ENCODE peak calls at places on chromosome 13, in nine cellular contexts. One of them, this sample, is unnamed.

GRCh38 chr13:76609643-76610042 is 276.6 kb downstream of the KCTD12 start:
- DNase-seq in bronchial epithelial cell: peak
- DNase-seq in prostate gland: no peak
- DNase-seq in lower leg skin: no peak
- DNase-seq in fibroblast of the aortic adventitia: no peak
- DNase-seq in choroid plexus epithelial cell: no peak
- DNase-seq in left lung: no peak
- DNase-seq in CD8-positive, alpha-beta T cell: no peak
- DNase-seq in upper lobe of right lung: no peak
- DNase-seq in this sample: no peak

GRCh38 chr13:106306748-106307277 is 228.6 kb downstream of the EFNB2 start:
- DNase-seq in bronchial epithelial cell: no peak
- DNase-seq in prostate gland: no peak
- DNase-seq in lower leg skin: no peak
- DNase-seq in fibroblast of the aortic adventitia: no peak
- DNase-seq in choroid plexus epithelial cell: no peak
- DNase-seq in left lung: no peak
- DNase-seq in CD8-positive, alpha-beta T cell: no peak
- DNase-seq in upper lobe of right lung: no peak
- DNase-seq in this sample: no peak

GRCh38 chr13:43374621-43375020 is 351.2 kb downstream of the DNAJC15 start:
- DNase-seq in bronchial epithelial cell: no peak
- DNase-seq in prostate gland: no peak
- DNase-seq in lower leg skin: no peak
- DNase-seq in fibroblast of the aortic adventitia: peak
- DNase-seq in choroid plexus epithelial cell: peak
- DNase-seq in left lung: no peak
- DNase-seq in CD8-positive, alpha-beta T cell: no peak
- DNase-seq in upper lobe of right lung: no peak
- DNase-seq in this sample: peak

GRCh38 chr13:41919741-41920487 is 41.0 kb downstream of the VWA8 start:
- DNase-seq in bronchial epithelial cell: no peak
- DNase-seq in prostate gland: no peak
- DNase-seq in lower leg skin: no peak
- DNase-seq in fibroblast of the aortic adventitia: no peak
- DNase-seq in choroid plexus epithelial cell: no peak
- DNase-seq in left lung: no peak
- DNase-seq in CD8-positive, alpha-beta T cell: no peak
- DNase-seq in upper lobe of right lung: no peak
- DNase-seq in this sample: no peak

GRCh38 chr13:24176351-24177101 is 16.0 kb downstream of the SPATA13 start:
- DNase-seq in bronchial epithelial cell: no peak
- DNase-seq in prostate gland: no peak
- DNase-seq in lower leg skin: no peak
- DNase-seq in fibroblast of the aortic adventitia: peak
- DNase-seq in choroid plexus epithelial cell: no peak
- DNase-seq in left lung: no peak
- DNase-seq in CD8-positive, alpha-beta T cell: no peak
- DNase-seq in upper lobe of right lung: no peak
- DNase-seq in this sample: no peak

GRCh38 chr13:80215368-80215767 is 125.6 kb downstream of the SPRY2 start:
- DNase-seq in bronchial epithelial cell: peak
- DNase-seq in prostate gland: no peak
- DNase-seq in lower leg skin: no peak
- DNase-seq in fibroblast of the aortic adventitia: peak
- DNase-seq in choroid plexus epithelial cell: peak
- DNase-seq in left lung: no peak
- DNase-seq in CD8-positive, alpha-beta T cell: no peak
- DNase-seq in upper lobe of right lung: no peak
- DNase-seq in this sample: peak

GRCh38 chr13:73140804-73141203 is 82.0 kb downstream of the KLF5 start:
- DNase-seq in bronchial epithelial cell: no peak
- DNase-seq in prostate gland: no peak
- DNase-seq in lower leg skin: no peak
- DNase-seq in fibroblast of the aortic adventitia: no peak
- DNase-seq in choroid plexus epithelial cell: no peak
- DNase-seq in left lung: no peak
- DNase-seq in CD8-positive, alpha-beta T cell: no peak
- DNase-seq in upper lobe of right lung: no peak
- DNase-seq in this sample: no peak

GRCh38 chr13:50126378-50127016 is 111.3 kb downstream of the KCNRG start:
- DNase-seq in bronchial epithelial cell: peak
- DNase-seq in prostate gland: no peak
- DNase-seq in lower leg skin: no peak
- DNase-seq in fibroblast of the aortic adventitia: peak
- DNase-seq in choroid plexus epithelial cell: peak
- DNase-seq in left lung: no peak
- DNase-seq in CD8-positive, alpha-beta T cell: no peak
- DNase-seq in upper lobe of right lung: no peak
- DNase-seq in this sample: peak

GRCh38 chr13:22662771-22663170 is 518.0 kb upstream of the SGCG start:
- DNase-seq in bronchial epithelial cell: no peak
- DNase-seq in prostate gland: no peak
- DNase-seq in lower leg skin: no peak
- DNase-seq in fibroblast of the aortic adventitia: no peak
- DNase-seq in choroid plexus epithelial cell: no peak
- DNase-seq in left lung: no peak
- DNase-seq in CD8-positive, alpha-beta T cell: no peak
- DNase-seq in upper lobe of right lung: no peak
- DNase-seq in this sample: no peak

GRCh38 chr13:98353750-98354149 is 176.7 kb upstream of the RNF113B start:
- DNase-seq in bronchial epithelial cell: peak
- DNase-seq in prostate gland: no peak
- DNase-seq in lower leg skin: no peak
- DNase-seq in fibroblast of the aortic adventitia: no peak
- DNase-seq in choroid plexus epithelial cell: no peak
- DNase-seq in left lung: no peak
- DNase-seq in CD8-positive, alpha-beta T cell: no peak
- DNase-seq in upper lobe of right lung: no peak
- DNase-seq in this sample: peak

GRCh38 chr13:59103004-59103768 is 1060.5 kb downstream of the DIAPH3 start:
- DNase-seq in bronchial epithelial cell: no peak
- DNase-seq in prostate gland: no peak
- DNase-seq in lower leg skin: no peak
- DNase-seq in fibroblast of the aortic adventitia: peak
- DNase-seq in choroid plexus epithelial cell: peak
- DNase-seq in left lung: no peak
- DNase-seq in CD8-positive, alpha-beta T cell: no peak
- DNase-seq in upper lobe of right lung: no peak
- DNase-seq in this sample: peak

GRCh38 chr13:106468207-106468606 is 67.3 kb downstream of the EFNB2 start:
- DNase-seq in bronchial epithelial cell: no peak
- DNase-seq in prostate gland: no peak
- DNase-seq in lower leg skin: no peak
- DNase-seq in fibroblast of the aortic adventitia: no peak
- DNase-seq in choroid plexus epithelial cell: no peak
- DNase-seq in left lung: no peak
- DNase-seq in CD8-positive, alpha-beta T cell: no peak
- DNase-seq in upper lobe of right lung: no peak
- DNase-seq in this sample: no peak

GRCh38 chr13:29567411-29567810 is 28.1 kb downstream of the SLC7A1 start:
- DNase-seq in bronchial epithelial cell: peak
- DNase-seq in prostate gland: peak
- DNase-seq in lower leg skin: no peak
- DNase-seq in fibroblast of the aortic adventitia: no peak
- DNase-seq in choroid plexus epithelial cell: no peak
- DNase-seq in left lung: no peak
- DNase-seq in CD8-positive, alpha-beta T cell: no peak
- DNase-seq in upper lobe of right lung: no peak
- DNase-seq in this sample: no peak

GRCh38 chr13:44165895-44166496 is 207.6 kb upstream of the SERP2 start:
- DNase-seq in bronchial epithelial cell: peak
- DNase-seq in prostate gland: no peak
- DNase-seq in lower leg skin: no peak
- DNase-seq in fibroblast of the aortic adventitia: no peak
- DNase-seq in choroid plexus epithelial cell: no peak
- DNase-seq in left lung: no peak
- DNase-seq in CD8-positive, alpha-beta T cell: no peak
- DNase-seq in upper lobe of right lung: no peak
- DNase-seq in this sample: no peak

GRCh38 chr13:77386046-77386445 is 59.2 kb upstream of the MYCBP2 start:
- DNase-seq in bronchial epithelial cell: peak
- DNase-seq in prostate gland: no peak
- DNase-seq in lower leg skin: no peak
- DNase-seq in fibroblast of the aortic adventitia: peak
- DNase-seq in choroid plexus epithelial cell: no peak
- DNase-seq in left lung: no peak
- DNase-seq in CD8-positive, alpha-beta T cell: no peak
- DNase-seq in upper lobe of right lung: no peak
- DNase-seq in this sample: no peak

GRCh38 chr13:38530492-38530891 is 156.4 kb upstream of the FREM2 start:
- DNase-seq in bronchial epithelial cell: peak
- DNase-seq in prostate gland: no peak
- DNase-seq in lower leg skin: no peak
- DNase-seq in fibroblast of the aortic adventitia: peak
- DNase-seq in choroid plexus epithelial cell: peak
- DNase-seq in left lung: no peak
- DNase-seq in CD8-positive, alpha-beta T cell: no peak
- DNase-seq in upper lobe of right lung: no peak
- DNase-seq in this sample: peak

DNA sequence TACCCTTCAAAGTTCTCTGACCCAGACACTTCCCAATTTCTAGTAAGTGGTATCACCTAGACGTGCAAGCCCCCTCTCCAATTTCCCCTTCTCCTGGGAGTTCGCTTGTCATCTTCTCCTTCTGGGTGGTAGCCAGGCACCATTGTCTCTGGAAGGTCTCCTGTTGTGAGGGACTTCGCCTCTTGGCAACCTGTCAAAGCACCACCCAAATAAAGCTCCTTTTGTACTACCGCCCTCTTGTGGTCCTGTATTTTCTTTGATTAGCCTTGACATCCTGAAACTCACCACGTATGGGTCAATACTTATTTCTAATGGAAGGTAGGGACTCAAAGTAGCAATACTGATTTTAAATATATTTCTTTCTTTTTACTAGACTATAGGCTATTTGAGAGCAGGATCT is 8.2 kb downstream of the GPC5 start:
- DNase-seq in bronchial epithelial cell: peak
- DNase-seq in prostate gland: no peak
- DNase-seq in lower leg skin: no peak
- DNase-seq in fibroblast of the aortic adventitia: peak
- DNase-seq in choroid plexus epithelial cell: peak
- DNase-seq in left lung: no peak
- DNase-seq in CD8-positive, alpha-beta T cell: no peak
- DNase-seq in upper lobe of right lung: no peak
- DNase-seq in this sample: peak
- TF ChIP-seq CTCF in bronchial epithelial cell: peak
- TF ChIP-seq CTCF in prostate gland: peak
- TF ChIP-seq CTCF in lower leg skin: no peak
- TF ChIP-seq CTCF in fibroblast of the aortic adventitia: peak
- TF ChIP-seq CTCF in choroid plexus epithelial cell: peak
- TF ChIP-seq CTCF in left lung: no peak
- TF ChIP-seq CTCF in CD8-positive, alpha-beta T cell: no peak
- TF ChIP-seq CTCF in upper lobe of right lung: peak
- TF ChIP-seq CTCF in this sample: peak

DNA sequence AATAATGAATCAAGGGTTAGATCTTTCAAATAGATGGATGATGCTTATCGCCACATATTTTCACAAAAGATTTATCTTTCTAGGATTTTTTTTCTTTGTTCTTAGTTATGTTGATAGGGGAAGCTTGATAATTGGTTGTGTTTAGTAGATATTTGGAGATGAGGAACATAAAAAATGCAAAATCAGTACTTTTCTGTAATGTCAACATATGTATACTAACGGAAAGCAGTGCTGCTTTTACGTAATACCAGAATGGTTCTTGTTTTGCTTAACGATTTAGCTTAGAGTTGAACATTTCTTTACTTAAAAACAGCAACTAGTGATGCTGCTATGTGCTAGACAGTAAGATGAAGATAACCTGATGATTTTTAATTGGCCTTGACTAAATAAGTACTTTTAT is 3.0 kb downstream of the ZMYM2 start:
- DNase-seq in bronchial epithelial cell: no peak
- DNase-seq in prostate gland: no peak
- DNase-seq in lower leg skin: no peak
- DNase-seq in fibroblast of the aortic adventitia: no peak
- DNase-seq in choroid plexus epithelial cell: no peak
- DNase-seq in left lung: no peak
- DNase-seq in CD8-positive, alpha-beta T cell: no peak
- DNase-seq in upper lobe of right lung: no peak
- DNase-seq in this sample: peak
- H3K4me3 ChIP-seq in bronchial epithelial cell: no peak
- H3K4me3 ChIP-seq in prostate gland: no peak
- H3K4me3 ChIP-seq in lower leg skin: no peak
- H3K4me3 ChIP-seq in fibroblast of the aortic adventitia: no peak
- H3K4me3 ChIP-seq in choroid plexus epithelial cell: no peak
- H3K4me3 ChIP-seq in left lung: peak
- H3K4me3 ChIP-seq in CD8-positive, alpha-beta T cell: no peak
- H3K4me3 ChIP-seq in upper lobe of right lung: no peak
- H3K4me3 ChIP-seq in this sample: peak

DNA sequence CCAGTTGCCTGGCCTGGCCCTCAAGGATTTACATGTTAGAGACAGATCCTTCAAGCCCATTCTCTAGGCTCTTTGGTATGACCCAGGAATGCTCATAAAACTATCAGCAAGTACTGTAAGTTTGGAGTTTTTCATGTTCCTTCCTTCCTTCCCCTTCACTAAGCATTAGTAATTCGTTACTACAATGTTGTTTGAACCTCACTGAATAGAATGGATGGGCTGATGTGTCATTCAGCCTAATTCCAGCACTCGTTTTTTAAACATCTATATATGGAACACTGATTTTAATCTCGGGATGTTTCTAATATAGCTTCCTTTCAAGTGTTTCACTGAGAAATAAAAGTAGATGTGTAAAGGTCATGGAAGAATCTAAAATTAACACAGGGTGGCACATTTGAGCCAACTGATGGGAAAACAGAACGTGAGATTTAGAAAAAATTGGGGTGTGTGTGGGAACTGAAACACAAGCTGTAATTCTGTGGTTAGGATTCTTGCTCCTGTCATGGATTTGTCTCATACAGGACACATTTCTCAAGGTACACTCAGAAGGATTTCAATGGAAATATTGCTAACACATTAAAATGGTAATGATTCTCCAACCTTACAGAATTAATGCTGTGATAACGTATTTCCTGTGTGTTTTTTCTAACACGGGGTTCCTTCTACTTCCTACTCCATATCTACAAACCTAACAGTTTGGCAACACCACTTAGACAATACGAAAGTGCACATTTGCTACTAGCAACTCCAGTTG is 93.4 kb downstream of the FLT1 start:
- DNase-seq in bronchial epithelial cell: no peak
- DNase-seq in prostate gland: no peak
- DNase-seq in lower leg skin: no peak
- DNase-seq in fibroblast of the aortic adventitia: peak
- DNase-seq in choroid plexus epithelial cell: peak
- DNase-seq in left lung: no peak
- DNase-seq in CD8-positive, alpha-beta T cell: no peak
- DNase-seq in upper lobe of right lung: no peak
- DNase-seq in this sample: peak
- TF ChIP-seq CTCF in bronchial epithelial cell: no peak
- TF ChIP-seq CTCF in prostate gland: no peak
- TF ChIP-seq CTCF in lower leg skin: no peak
- TF ChIP-seq CTCF in fibroblast of the aortic adventitia: no peak
- TF ChIP-seq CTCF in choroid plexus epithelial cell: no peak
- TF ChIP-seq CTCF in left lung: no peak
- TF ChIP-seq CTCF in CD8-positive, alpha-beta T cell: no peak
- TF ChIP-seq CTCF in upper lobe of right lung: no peak
- TF ChIP-seq CTCF in this sample: no peak

DNA sequence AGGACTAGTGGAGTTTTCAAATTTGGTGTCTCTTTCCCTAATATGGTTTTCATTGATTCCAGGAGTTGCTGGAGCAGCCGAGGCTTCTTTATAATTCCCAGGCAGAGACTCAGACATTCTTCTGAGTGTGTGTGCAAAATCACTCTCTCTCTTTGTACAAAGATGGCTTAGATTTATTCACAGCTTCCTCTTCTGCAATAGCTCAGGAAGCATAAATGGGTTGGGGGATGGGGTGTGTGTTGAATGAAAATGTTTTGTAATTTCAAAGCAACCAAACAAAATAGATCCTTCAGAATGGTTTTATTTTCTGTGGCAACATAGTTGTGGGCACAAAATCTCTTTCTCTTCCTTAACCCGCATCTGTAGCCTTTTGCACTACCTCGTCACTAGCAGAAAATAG is 66.5 kb downstream of the CBY2 start:
- DNase-seq in bronchial epithelial cell: no peak
- DNase-seq in prostate gland: no peak
- DNase-seq in lower leg skin: no peak
- DNase-seq in fibroblast of the aortic adventitia: no peak
- DNase-seq in choroid plexus epithelial cell: no peak
- DNase-seq in left lung: no peak
- DNase-seq in CD8-positive, alpha-beta T cell: no peak
- DNase-seq in upper lobe of right lung: no peak
- DNase-seq in this sample: no peak
- H3K4me3 ChIP-seq in bronchial epithelial cell: no peak
- H3K4me3 ChIP-seq in prostate gland: no peak
- H3K4me3 ChIP-seq in lower leg skin: no peak
- H3K4me3 ChIP-seq in fibroblast of the aortic adventitia: no peak
- H3K4me3 ChIP-seq in choroid plexus epithelial cell: no peak
- H3K4me3 ChIP-seq in left lung: no peak
- H3K4me3 ChIP-seq in CD8-positive, alpha-beta T cell: no peak
- H3K4me3 ChIP-seq in upper lobe of right lung: no peak
- H3K4me3 ChIP-seq in this sample: no peak